ENCODE peak calls at places on chromosomes 16 and 17, in five cellular contexts. W, J, G, A and M are unnamed samples.
A peak's percentile ranks its signal among the peaks of the same experiment; 100 is the strongest.

GRCh38 chr16:72247821-72248253 is 75.9 kb upstream of the PMFBP1 start:
- DNase-seq in W (no peak), J (no peak), A (no peak), G (no peak), M (no peak)

GRCh38 chr17:59219992-59220327 is 351 bp upstream of the GDPD1 start:
- DNase-seq in J (no peak), G (no peak), A (no peak), W (no peak), M (no peak)

GRCh38 chr17:49353607-49354006 is 8.4 kb downstream of the ZNF652 start:
- DNase-seq in J (no peak), A (no peak), W (no peak), G (no peak), M (no peak)

GRCh38 chr17:74514632-74515035 is 16.6 kb downstream of the CD300LB start:
- DNase-seq in G (peak; percentile 42), W (peak; percentile 11), J (no peak), A (no peak), M (peak; percentile 43)

GRCh38 chr17:64345691-64346376 is 44.8 kb downstream of the PECAM1 start:
- DNase-seq in J (peak; percentile 39), A (no peak), W (no peak), G (no peak), M (no peak)

GRCh38 chr17:69763503-69763902 is 311.5 kb upstream of the KCNJ16 start:
- DNase-seq in A (no peak), J (no peak), G (no peak), W (no peak), M (no peak)

GRCh38 chr17:14157822-14158221 is 78.8 kb downstream of the CDRT15 start:
- DNase-seq in A (no peak), W (no peak), G (no peak), J (no peak), M (no peak)

GRCh38 chr16:77993586-77993985 is 28.8 kb upstream of the CLEC3A start:
- DNase-seq in A (no peak), G (no peak), W (no peak), J (no peak), M (peak; percentile 52)

GRCh38 chr16:27222499-27223225 is 19.3 kb downstream of the KDM8 start:
- DNase-seq in G (no peak), A (no peak), W (no peak), J (no peak), M (peak; percentile 49)

GRCh38 chr17:17515921-17516295 is 19.7 kb upstream of the RASD1 start:
- DNase-seq in J (no peak), W (no peak), G (no peak), A (no peak), M (peak; percentile 59)